ENCODE peak calls at places on chromosomes 16 and 17, in seven cellular contexts. E is fibroblast of pulmonary artery, M is ovary, K is heart left ventricle, B is body of pancreas, U is cardiac fibroblast, F is lower leg skin. N is an unnamed sample.
A peak's percentile ranks its signal among the peaks of the same experiment; 100 is the strongest.

GRCh38 chr17:72338847-72339790 is 218.3 kb downstream of the SOX9 start:
- DNase-seq in E (peak; percentile 94), M (no peak), K (peak; percentile 35), B (peak; percentile 64), U (peak; percentile 94), F (peak; percentile 28), N (peak; percentile 48)

GRCh38 chr17:64289652-64290051 is 26.6 kb upstream of the TEX2 start:
- DNase-seq in E (no peak), M (no peak), K (no peak), B (no peak), U (no peak), F (no peak), N (no peak)

GRCh38 chr17:64774888-64775600 is 112.9 kb upstream of the SMURF2 start:
- DNase-seq in E (no peak), M (no peak), K (no peak), B (no peak), U (no peak), F (peak; percentile 74), N (no peak)

GRCh38 chr17:49515196-49515770 is 20.2 kb downstream of the NGFR start:
- DNase-seq in E (peak; percentile 96), M (peak; percentile 93), K (peak; percentile 91), B (peak; percentile 93), U (peak; percentile 97), F (peak; percentile 95), N (no peak)

GRCh38 chr16:82088483-82088882 is 53.4 kb downstream of the HSD17B2 start:
- DNase-seq in E (no peak), M (no peak), K (no peak), B (no peak), U (no peak), F (no peak), N (no peak)

GRCh38 chr17:79220715-79221291 is 146.2 kb downstream of the ENGASE start:
- DNase-seq in E (no peak), M (no peak), K (no peak), B (no peak), U (no peak), F (no peak), N (no peak)

GRCh38 chr17:79946352-79947231 is 89.1 kb downstream of the TBC1D16 start:
- DNase-seq in E (no peak), M (no peak), K (no peak), B (no peak), U (no peak), F (peak; percentile 76), N (no peak)

GRCh38 chr16:83561876-83562275 is 245.9 kb upstream of the HSBP1 start:
- DNase-seq in E (peak; percentile 50), M (no peak), K (no peak), B (no peak), U (peak; percentile 36), F (no peak), N (peak; percentile 41)

GRCh38 chr17:77926144-77926543 is 32.4 kb upstream of the TNRC6C start:
- DNase-seq in E (no peak), M (no peak), K (no peak), B (no peak), U (no peak), F (no peak), N (no peak)

GRCh38 chr17:16250635-16251034 is 33.6 kb downstream of the PIGL start:
- DNase-seq in E (peak; percentile 48), M (no peak), K (no peak), B (peak; percentile 16), U (peak; percentile 48), F (no peak), N (no peak)

GRCh38 chr17:5815396-5815795 is 231.1 kb upstream of the NLRP1 start:
- DNase-seq in E (no peak), M (no peak), K (no peak), B (no peak), U (no peak), F (no peak), N (no peak)

GRCh38 chr17:4130715-4131114 is 12.1 kb downstream of the ZZEF1 start:
- DNase-seq in E (no peak), M (no peak), K (peak; percentile 31), B (no peak), U (peak; percentile 58), F (no peak), N (no peak)

GRCh38 chr16:66604376-66605176 is at the start of gene CMTM3:
- DNase-seq in E (peak; percentile 64), M (peak; percentile 76), K (peak; percentile 62), B (peak; percentile 48), U (peak; percentile 68), F (peak; percentile 95), N (peak; percentile 81)

GRCh38 chr17:57993471-57994365 is 5.7 kb upstream of the VEZF1 start:
- DNase-seq in E (no peak), M (no peak), K (no peak), B (no peak), U (no peak), F (no peak), N (no peak)

GRCh38 chr16:56610017-56610608 is 1.7 kb downstream of the MT2A start:
- DNase-seq in E (peak; percentile 95), M (peak; percentile 51), K (peak; percentile 39), B (no peak), U (peak; percentile 98), F (no peak), N (no peak)

GRCh38 chr17:19705201-19705600 is 11.2 kb downstream of the SLC47A2 start:
- DNase-seq in E (no peak), M (no peak), K (no peak), B (no peak), U (no peak), F (peak; percentile 75), N (no peak)

GRCh38 chr17:73404246-73404645 is 92.4 kb upstream of the CDC42EP4 start:
- DNase-seq in E (no peak), M (no peak), K (no peak), B (no peak), U (no peak), F (no peak), N (no peak)

GRCh38 chr16:82340531-82340930 is 170.5 kb upstream of the MPHOSPH6 start:
- DNase-seq in E (no peak), M (no peak), K (no peak), B (no peak), U (no peak), F (no peak), N (no peak)

GRCh38 chr17:39974433-39974832 is 6.2 kb upstream of the PSMD3 start:
- DNase-seq in E (no peak), M (no peak), K (no peak), B (no peak), U (no peak), F (no peak), N (no peak)

GRCh38 chr17:4136373-4136772 is 6.5 kb downstream of the ZZEF1 start:
- DNase-seq in E (no peak), M (no peak), K (peak; percentile 15), B (peak; percentile 21), U (peak; percentile 25), F (no peak), N (no peak)

GRCh38 chr17:54944796-54945195 is 23.7 kb downstream of the COX11 start:
- DNase-seq in E (peak; percentile 10), M (no peak), K (no peak), B (no peak), U (peak; percentile 20), F (no peak), N (no peak)

GRCh38 chr17:6420173-6420641 is 14.7 kb downstream of the AIPL1 start:
- DNase-seq in E (peak; percentile 20), M (no peak), K (no peak), B (no peak), U (peak; percentile 39), F (no peak), N (peak; percentile 66)

GRCh38 chr16:82364690-82365089 is 194.7 kb upstream of the MPHOSPH6 start:
- DNase-seq in E (no peak), M (no peak), K (no peak), B (no peak), U (no peak), F (no peak), N (no peak)

GRCh38 chr17:50847566-50847965 is 12.2 kb downstream of the WFIKKN2 start:
- DNase-seq in E (no peak), M (no peak), K (no peak), B (no peak), U (no peak), F (no peak), N (no peak)

GRCh38 chr16:48542020-48542473 is 67.9 kb downstream of the N4BP1 start:
- DNase-seq in E (peak; percentile 75), M (peak; percentile 56), K (peak; percentile 46), B (no peak), U (peak; percentile 69), F (peak; percentile 91), N (peak; percentile 54)

GRCh38 chr17:76816590-76817135 is 51.5 kb upstream of the MGAT5B start:
- DNase-seq in E (peak; percentile 67), M (no peak), K (no peak), B (no peak), U (peak; percentile 66), F (no peak), N (peak; percentile 59)

GRCh38 chr17:29007456-29008455 is 1.9 kb upstream of the SEZ6 start:
- DNase-seq in E (peak; percentile 34), M (no peak), K (no peak), B (no peak), U (peak; percentile 41), F (no peak), N (no peak)

GRCh38 chr17:67555855-67556254 is 161.9 kb upstream of the NOL11 start:
- DNase-seq in E (no peak), M (no peak), K (no peak), B (no peak), U (no peak), F (no peak), N (no peak)

GRCh38 chr17:3921853-3922319 is 5.6 kb upstream of the P2RX1 start:
- DNase-seq in E (no peak), M (no peak), K (no peak), B (no peak), U (no peak), F (no peak), N (no peak)

GRCh38 chr16:85986931-85987749 is 88.2 kb downstream of the IRF8 start:
- DNase-seq in E (no peak), M (no peak), K (no peak), B (no peak), U (no peak), F (peak; percentile 69), N (peak; percentile 56)
- TF ChIP-seq CTCF in E (peak; percentile 20), M (peak; percentile 44), K (peak; percentile 40), B (peak; percentile 37), U (peak; percentile 32), F (no peak), N (peak; percentile 76)

GRCh38 chr16:31569360-31569717 is 41.6 kb downstream of the AHSP start:
- DNase-seq in E (no peak), M (no peak), K (no peak), B (no peak), U (no peak), F (no peak), N (peak; percentile 6)

GRCh38 chr16:31568577-31569359 is 41.1 kb downstream of the AHSP start:
- DNase-seq in E (peak; percentile 3), M (no peak), K (no peak), B (peak; percentile 26), U (peak; percentile 11), F (no peak), N (peak; percentile 15)
- TF ChIP-seq CTCF in E (no peak), M (no peak), K (no peak), B (no peak), U (no peak), F (no peak), N (no peak)

GRCh38 chr16:47059991-47060390 is 83.8 kb downstream of the NETO2 start:
- DNase-seq in E (no peak), M (no peak), K (no peak), B (no peak), U (no peak), F (peak; percentile 67), N (no peak)
- TF ChIP-seq CTCF in E (no peak), M (no peak), K (no peak), B (no peak), U (no peak), F (no peak), N (no peak)

GRCh38 chr17:45311406-45311761 is 5.4 kb downstream of the MAP3K14 start:
- DNase-seq in E (no peak), M (no peak), K (no peak), B (no peak), U (no peak), F (no peak), N (no peak)
- TF ChIP-seq CTCF in E (no peak), M (no peak), K (no peak), B (no peak), U (peak; percentile 13), F (no peak), N (no peak)